ENCODE peak calls at places on chromosomes 13 and 19, in eight cellular contexts. Q is HFF-Myc; E is activated CD4-positive, alpha-beta T cell treated with anti-CD3 and anti-CD28 coated beads, Interleukin-2, amount 50 U/mL, for 1 hour; F is lower leg skin; T is NCI-H1694; R is DMS53; C is cardiac fibroblast; K is activated CD4-positive, CD25-positive, alpha-beta regulatory T cell. G is an unnamed sample.

GRCh38 chr19:6551607-6552450 is 21.0 kb downstream of the TNFSF9 start:
- DNase-seq in K (peak), F (no peak), C (no peak), Q (no peak), R (no peak), E (peak), T (no peak), G (no peak)

GRCh38 chr13:107764012-107764411 is 451.3 kb downstream of the LIG4 start:
- DNase-seq in C (no peak), T (no peak), Q (no peak), E (no peak), R (no peak), F (no peak), K (no peak), G (no peak)

GRCh38 chr19:5955638-5955935 is 22.4 kb downstream of the RANBP3 start:
- DNase-seq in K (no peak), F (no peak), R (no peak), C (no peak), Q (no peak), T (no peak), E (no peak), G (no peak)

GRCh38 chr19:18456974-18457373 is 19.0 kb upstream of the ISYNA1 start:
- DNase-seq in Q (no peak), E (no peak), C (peak), T (no peak), R (no peak), K (no peak), F (no peak), G (no peak)

GRCh38 chr19:56261145-56261544 is 11.4 kb upstream of the EDDM13 start:
- DNase-seq in K (no peak), F (no peak), C (no peak), T (no peak), E (no peak), Q (no peak), R (no peak), G (no peak)

GRCh38 chr13:99347911-99348451 is 40.8 kb upstream of the GPR183 start:
- DNase-seq in Q (no peak), R (no peak), K (no peak), C (no peak), F (no peak), E (no peak), T (no peak), G (no peak)

GRCh38 chr13:28494861-28495585 is at the start of gene FLT1:
- DNase-seq in R (peak), F (peak), Q (no peak), K (no peak), T (no peak), C (peak), E (peak), G (no peak)

GRCh38 chr13:46182491-46182877 is 507 bp upstream of the LCP1 start:
- DNase-seq in T (no peak), C (no peak), K (no peak), R (no peak), Q (no peak), F (no peak), E (no peak), G (no peak)

GRCh38 chr13:98327326-98328314 is 150.6 kb upstream of the RNF113B start:
- DNase-seq in E (no peak), C (peak), R (no peak), T (no peak), Q (no peak), K (no peak), F (no peak), G (no peak)

GRCh38 chr19:6851359-6851758 is 36.0 kb upstream of the ADGRE1 start:
- DNase-seq in E (no peak), F (no peak), R (no peak), K (no peak), Q (no peak), T (no peak), C (no peak), G (no peak)

GRCh38 chr19:48506138-48506733 is 5.4 kb downstream of the LMTK3 start:
- DNase-seq in R (peak), E (no peak), F (no peak), Q (no peak), C (peak), T (peak), K (no peak), G (no peak)

GRCh38 chr19:17797397-17798201 is 2.7 kb downstream of the B3GNT3 start:
- DNase-seq in R (peak), Q (no peak), K (no peak), T (no peak), C (no peak), E (no peak), F (no peak), G (no peak)

GRCh38 chr13:103605546-103606326 is 539.5 kb upstream of the SLC10A2 start:
- DNase-seq in K (no peak), F (no peak), E (no peak), C (no peak), T (no peak), Q (no peak), R (no peak), G (no peak)

GRCh38 chr19:41886761-41887710 is 4.1 kb downstream of the ARHGEF1 start:
- DNase-seq in R (no peak), C (no peak), E (peak), Q (no peak), F (no peak), T (no peak), K (peak), G (peak)

GRCh38 chr13:20749377-20749776 is 24.4 kb downstream of the EEF1AKMT1 start:
- DNase-seq in R (no peak), C (no peak), Q (no peak), E (no peak), T (no peak), K (no peak), F (no peak), G (no peak)

GRCh38 chr19:7873304-7874079 is 698 bp downstream of the PRR36 start:
- DNase-seq in R (peak), Q (no peak), E (no peak), F (no peak), C (no peak), K (no peak), T (no peak), G (no peak)

GRCh38 chr13:101474419-101474957 is 22.0 kb downstream of the ITGBL1 start:
- DNase-seq in R (no peak), C (peak), T (peak), Q (peak), F (no peak), K (no peak), E (no peak), G (no peak)

GRCh38 chr19:58001895-58002369 is 688 bp downstream of the ZNF606 start:
- DNase-seq in Q (no peak), R (no peak), T (peak), E (peak), C (peak), F (no peak), K (no peak), G (no peak)

GRCh38 chr13:21124853-21125252 is 51.5 kb downstream of the SKA3 start:
- DNase-seq in K (no peak), F (peak), R (peak), T (peak), Q (no peak), E (no peak), C (peak), G (no peak)

GRCh38 chr19:5676711-5677110 is 3.6 kb downstream of the MICOS13 start:
- DNase-seq in C (no peak), E (no peak), F (no peak), K (no peak), Q (no peak), T (no peak), R (peak), G (no peak)

GRCh38 chr19:7815325-7815724 is 14.7 kb upstream of the EVI5L start:
- DNase-seq in C (no peak), T (no peak), F (no peak), Q (no peak), R (no peak), E (no peak), K (no peak), G (no peak)

GRCh38 chr19:10979950-10980349 is 19.1 kb downstream of the SMARCA4 start:
- DNase-seq in C (no peak), R (no peak), K (no peak), T (no peak), E (peak), Q (no peak), F (no peak), G (no peak)